ENCODE peak calls at places on chromosomes 7 and 10, in seven cellular contexts. C, S, Z, H, I, L and F are unnamed samples.

GRCh38 chr10:74947781-74948401 is 121.5 kb downstream of the KAT6B start:
- DNase-seq in C (no peak), S (no peak), Z (no peak), H (no peak), I (no peak), L (no peak), F (no peak)

GRCh38 chr7:78779788-78780187 is 673.7 kb downstream of the MAGI2 start:
- DNase-seq in C (no peak), S (no peak), Z (peak; percentile 15), H (no peak), I (no peak), L (no peak), F (no peak)

GRCh38 chr10:44030132-44030531 is 354.8 kb downstream of the CXCL12 start:
- DNase-seq in C (no peak), S (no peak), Z (peak; percentile 84), H (no peak), I (peak; percentile 44), L (peak; percentile 74), F (peak; percentile 54)

GRCh38 chr10:95201736-95202135 is 7.7 kb downstream of the ACSM6 start:
- DNase-seq in C (peak; percentile 59), S (no peak), Z (no peak), H (peak; percentile 16), I (no peak), L (no peak), F (peak; percentile 65)

GRCh38 chr10:79093658-79094411 is 25.1 kb downstream of the ZMIZ1 start:
- DNase-seq in C (peak; percentile 81), S (no peak), Z (peak; percentile 98), H (peak; percentile 94), I (no peak), L (no peak), F (no peak)

GRCh38 chr10:92627845-92628480 is 35.0 kb downstream of the KIF11 start:
- DNase-seq in C (no peak), S (no peak), Z (peak; percentile 13), H (no peak), I (no peak), L (no peak), F (no peak)

GRCh38 chr10:89659185-89660131 is 14.4 kb upstream of the PANK1 start:
- DNase-seq in C (peak; percentile 89), S (no peak), Z (no peak), H (no peak), I (no peak), L (no peak), F (no peak)

GRCh38 chr10:109861051-109861450 is 62.3 kb downstream of the XPNPEP1 start:
- DNase-seq in C (no peak), S (no peak), Z (peak; percentile 3), H (no peak), I (no peak), L (no peak), F (no peak)

GRCh38 chr7:30238721-30239441 is 45.5 kb upstream of the ZNRF2 start:
- DNase-seq in C (no peak), S (no peak), Z (no peak), H (peak; percentile 6), I (no peak), L (no peak), F (no peak)

GRCh38 chr7:131111-132094 is 61.0 kb upstream of the FAM20C start:
- DNase-seq in C (no peak), S (no peak), Z (no peak), H (no peak), I (no peak), L (no peak), F (no peak)

GRCh38 chr7:99669782-99670181 is 10.0 kb downstream of the CYP3A5 start:
- DNase-seq in C (no peak), S (no peak), Z (no peak), H (no peak), I (no peak), L (no peak), F (no peak)

GRCh38 chr10:29228586-29228985 is 60.3 kb upstream of the LYZL1 start:
- DNase-seq in C (no peak), S (no peak), Z (no peak), H (no peak), I (no peak), L (no peak), F (no peak)

GRCh38 chr7:73908123-73908611 is 47.2 kb downstream of the TMEM270 start:
- DNase-seq in C (no peak), S (no peak), Z (no peak), H (no peak), I (no peak), L (no peak), F (no peak)

GRCh38 chr10:116079355-116079754 is 193.7 kb downstream of the GFRA1 start:
- DNase-seq in C (no peak), S (no peak), Z (no peak), H (no peak), I (no peak), L (no peak), F (no peak)

GRCh38 chr7:74291535-74291934 is 2.3 kb downstream of the CLIP2 start:
- DNase-seq in C (no peak), S (no peak), Z (no peak), H (no peak), I (no peak), L (no peak), F (no peak)

GRCh38 chr10:84360634-84361365 is 32.4 kb downstream of the CCSER2 start:
- DNase-seq in C (peak; percentile 34), S (no peak), Z (peak; percentile 40), H (peak; percentile 60), I (no peak), L (no peak), F (peak; percentile 20)

GRCh38 chr10:48431871-48432270 is 125.4 kb downstream of the MAPK8 start:
- DNase-seq in C (peak; percentile 47), S (no peak), Z (no peak), H (no peak), I (no peak), L (no peak), F (no peak)

GRCh38 chr10:5565671-5566581 is 41.2 kb downstream of the CALML3 start:
- DNase-seq in C (peak; percentile 84), S (no peak), Z (no peak), H (peak; percentile 53), I (no peak), L (no peak), F (peak; percentile 82)

GRCh38 chr7:12103948-12104347 is 107.1 kb upstream of the TMEM106B start:
- DNase-seq in C (no peak), S (no peak), Z (no peak), H (no peak), I (no peak), L (no peak), F (no peak)

GRCh38 chr10:96833220-96834001 is 1.3 kb downstream of the LCOR start:
- DNase-seq in C (peak; percentile 23), S (peak; percentile 69), Z (peak; percentile 71), H (peak; percentile 56), I (peak; percentile 55), L (peak; percentile 41), F (peak; percentile 20)

GRCh38 chr7:25897261-25897782 is 254.7 kb upstream of the NFE2L3 start:
- DNase-seq in C (no peak), S (no peak), Z (no peak), H (no peak), I (no peak), L (no peak), F (no peak)

GRCh38 chr10:46516660-46517416 is 39.6 kb downstream of the GPRIN2 start:
- DNase-seq in C (peak; percentile 96), S (no peak), Z (peak; percentile 76), H (peak; percentile 80), I (peak; percentile 43), L (peak; percentile 28), F (no peak)

GRCh38 chr10:6794441-6794840 is 214.4 kb upstream of the PRKCQ start:
- DNase-seq in C (no peak), S (no peak), Z (no peak), H (no peak), I (no peak), L (no peak), F (no peak)

GRCh38 chr10:20004087-20004523 is 187.9 kb downstream of the PLXDC2 start:
- DNase-seq in C (peak; percentile 45), S (no peak), Z (no peak), H (peak; percentile 52), I (no peak), L (no peak), F (peak; percentile 26)
- H4K8ac ChIP-seq in C (no peak overlapping the region), S (no peak overlapping the region), Z (no peak overlapping the region), H (no peak overlapping the region), I (no peak overlapping the region), L (no peak overlapping the region), F (no peak overlapping the region)

DNA sequence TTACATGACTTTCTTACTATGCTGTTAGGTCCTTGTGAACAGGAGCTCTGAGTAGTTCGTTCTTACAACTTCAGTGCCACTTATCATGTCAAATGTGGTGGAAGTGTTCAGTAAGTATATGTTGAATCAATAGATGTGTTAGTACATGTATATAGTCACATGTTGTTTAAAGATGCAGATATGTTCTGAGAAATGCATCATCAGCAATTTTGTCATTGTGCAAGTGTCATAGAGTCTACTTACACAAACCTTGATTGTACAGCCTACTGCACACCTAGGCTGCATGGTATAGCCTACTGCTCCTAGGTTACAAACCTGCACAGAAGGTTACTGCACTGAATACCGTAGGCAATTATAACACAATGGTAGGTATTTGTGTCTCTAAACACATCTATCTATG is 174.8 kb downstream of the GPR37 start:
- DNase-seq in C (no peak), S (no peak), Z (no peak), H (no peak), I (no peak), L (no peak), F (no peak)
- H3K4ac ChIP-seq in C (no peak overlapping the region), S (no peak overlapping the region), Z (no peak overlapping the region), H (no peak overlapping the region), I (no peak overlapping the region), L (no peak overlapping the region), F (no peak overlapping the region)

DNA sequence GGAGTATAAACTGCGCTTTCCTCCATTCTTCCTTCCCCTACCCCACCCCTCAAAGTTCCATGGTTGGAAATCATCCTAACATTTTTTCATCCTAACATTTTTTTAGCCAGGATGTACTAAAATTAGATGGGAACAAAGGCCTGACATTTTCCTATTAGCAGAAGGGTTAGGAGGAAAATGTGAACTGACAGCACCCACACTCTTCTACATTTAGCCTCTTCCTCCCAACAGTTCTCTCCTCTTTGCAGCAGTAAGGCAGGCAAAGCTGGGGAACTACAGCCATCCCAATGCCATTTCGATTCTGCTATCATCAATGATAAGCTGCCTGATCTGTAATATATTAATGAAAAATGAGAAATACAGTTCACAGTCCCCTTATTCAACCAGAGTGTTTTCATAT is 11.4 kb upstream of the FAM53B start:
- DNase-seq in C (no peak), S (no peak), Z (no peak), H (no peak), I (no peak), L (no peak), F (no peak)
- H4K8ac ChIP-seq in C (no peak overlapping the region), S (no peak overlapping the region), Z (no peak overlapping the region), H (no peak overlapping the region), I (no peak overlapping the region), L (no peak overlapping the region), F (no peak overlapping the region)

GRCh38 chr10:114931072-114931679 is 6.8 kb upstream of the TRUB1 start:
- DNase-seq in C (no peak), S (no peak), Z (no peak), H (no peak), I (no peak), L (no peak), F (no peak)

GRCh38 chr10:114933588-114933987 is 4.4 kb upstream of the TRUB1 start:
- DNase-seq in C (peak; percentile 30), S (no peak), Z (no peak), H (no peak), I (no peak), L (no peak), F (no peak)

GRCh38 chr10:114930320-114930719 is 7.7 kb upstream of the TRUB1 start:
- DNase-seq in C (no peak), S (no peak), Z (no peak), H (no peak), I (no peak), L (no peak), F (no peak)

GRCh38 chr10:114932225-114932624 is 5.8 kb upstream of the TRUB1 start:
- DNase-seq in C (no peak), S (no peak), Z (no peak), H (no peak), I (no peak), L (no peak), F (no peak)

GRCh38 chr10:114932945-114933344 is 5.0 kb upstream of the TRUB1 start:
- DNase-seq in C (no peak), S (no peak), Z (no peak), H (no peak), I (no peak), L (no peak), F (no peak)
- H3K4ac ChIP-seq in C (no peak overlapping the region), S (no peak overlapping the region), Z (no peak overlapping the region), H (no peak overlapping the region), I (no peak overlapping the region), L (no peak overlapping the region), F (no peak overlapping the region)